ENCODE peak calls at places on chromosomes 13 and 19, in ten cellular contexts. A, G, M, I, C, T, F, D, Q and E are unnamed samples.

GRCh38 chr19:42563352-42564210 is 31.1 kb downstream of the CEACAM8 start:
- DNase-seq in T (peak; percentile 71), F (peak; percentile 64), Q (peak; percentile 61), A (no peak), G (peak; percentile 40), D (no peak), C (peak; percentile 64), M (peak; percentile 16), I (no peak), E (peak; percentile 76)

GRCh38 chr13:44759222-44759721 is 183.1 kb upstream of the TSC22D1 start:
- DNase-seq in D (no peak), A (no peak), Q (no peak), G (no peak), T (no peak), C (no peak), F (no peak), I (no peak), M (no peak), E (no peak)

GRCh38 chr13:42176286-42176685 is 95.7 kb upstream of the AKAP11 start:
- DNase-seq in Q (no peak), M (no peak), I (no peak), D (no peak), F (no peak), G (no peak), C (no peak), T (no peak), A (no peak), E (no peak)

GRCh38 chr19:8143041-8143440 is 6.4 kb downstream of the FBN3 start:
- DNase-seq in F (no peak), G (no peak), I (no peak), A (no peak), Q (no peak), M (no peak), T (no peak), D (no peak), C (no peak), E (no peak)

GRCh38 chr13:38430761-38431160 is 81.1 kb downstream of the UFM1 start:
- DNase-seq in I (no peak), C (no peak), D (no peak), Q (no peak), M (no peak), T (no peak), F (no peak), A (no peak), G (peak; percentile 41), E (no peak)

GRCh38 chr13:43389573-43389972 is 366.2 kb downstream of the DNAJC15 start:
- DNase-seq in D (no peak), G (peak; percentile 50), Q (no peak), I (no peak), C (no peak), F (no peak), M (no peak), T (no peak), A (no peak), E (no peak)

GRCh38 chr19:3625996-3626472 is 556 bp downstream of the CACTIN start:
- DNase-seq in F (peak; percentile 29), I (no peak), A (no peak), C (peak; percentile 47), M (no peak), D (no peak), Q (no peak), G (no peak), T (no peak), E (no peak)

GRCh38 chr13:101150998-101151397 is 265.3 kb downstream of the NALCN start:
- DNase-seq in G (peak; percentile 62), F (peak; percentile 45), M (peak; percentile 74), D (no peak), C (no peak), T (no peak), A (no peak), Q (no peak), I (no peak), E (no peak)

GRCh38 chr19:35027851-35028599 is 2.2 kb upstream of the SCN1B start:
- DNase-seq in Q (no peak), D (no peak), I (no peak), M (no peak), A (peak; percentile 66), T (no peak), C (no peak), G (peak; percentile 37), F (no peak), E (no peak)

GRCh38 chr13:46964789-46965527 is 68.1 kb upstream of the HTR2A start:
- DNase-seq in M (no peak), I (no peak), F (no peak), D (no peak), G (peak; percentile 87), C (peak; percentile 12), Q (no peak), T (no peak), A (no peak), E (no peak)

GRCh38 chr19:17385878-17386611 is 8.0 kb downstream of the CCDC194 start:
- DNase-seq in M (peak; percentile 64), C (peak; percentile 84), G (peak; percentile 23), Q (peak; percentile 2), A (peak; percentile 82), I (peak; percentile 36), D (peak; percentile 35), F (peak; percentile 79), T (peak; percentile 80), E (peak; percentile 53)

GRCh38 chr19:33395561-33396550 is 22.3 kb downstream of the CEBPG start:
- DNase-seq in D (no peak), F (no peak), G (peak; percentile 71), M (no peak), I (no peak), T (no peak), Q (no peak), A (peak; percentile 71), C (peak; percentile 84), E (no peak)

GRCh38 chr13:21849323-21849722 is 178.4 kb downstream of the FGF9 start:
- DNase-seq in G (peak; percentile 24), F (peak; percentile 55), A (no peak), M (peak; percentile 24), Q (no peak), I (no peak), T (peak; percentile 17), C (peak; percentile 30), D (no peak), E (peak; percentile 25)

GRCh38 chr19:6238256-6238642 is 41.5 kb downstream of the MLLT1 start:
- DNase-seq in F (no peak), G (no peak), I (no peak), D (no peak), M (no peak), T (no peak), C (no peak), Q (no peak), A (no peak), E (no peak)

GRCh38 chr13:64347662-64348061 is 2882.5 kb downstream of the PCDH9 start:
- DNase-seq in G (no peak), M (no peak), A (no peak), D (no peak), F (no peak), Q (no peak), I (no peak), T (no peak), C (no peak), E (no peak)

GRCh38 chr13:50376895-50377575 is 361.8 kb downstream of the KCNRG start:
- DNase-seq in G (no peak), M (peak; percentile 17), F (no peak), Q (no peak), T (no peak), A (no peak), I (no peak), C (no peak), D (no peak), E (no peak)

GRCh38 chr13:114035583-114036501 is 62.0 kb upstream of the C13orf46 start:
- DNase-seq in C (peak; percentile 36), Q (peak; percentile 87), F (no peak), D (no peak), I (no peak), A (no peak), T (no peak), M (no peak), G (peak; percentile 40), E (no peak)

GRCh38 chr13:40996433-40997095 is 22.6 kb downstream of the ELF1 start:
- DNase-seq in T (no peak), I (no peak), F (no peak), C (no peak), D (no peak), M (no peak), Q (no peak), G (no peak), A (no peak), E (no peak)